ENCODE peak calls at places on chromosomes 1 and 21, in four cellular contexts. T, Z, N and C are unnamed samples.

GRCh38 chr1:99527078-99527477 is 118.8 kb upstream of the PALMD start:
- DNase-seq in T (peak; percentile 23), N (no peak), Z (no peak), C (no peak)

GRCh38 chr1:243438815-243439214 is 183.0 kb downstream of the SDCCAG8 start:
- DNase-seq in N (no peak), Z (no peak), T (no peak), C (no peak)

GRCh38 chr1:232571523-232571922 is 58.4 kb downstream of the SIPA1L2 start:
- DNase-seq in N (no peak), T (no peak), Z (no peak), C (no peak)

GRCh38 chr1:44170281-44170823 is 28.9 kb upstream of the KLF18 start:
- DNase-seq in T (no peak), Z (no peak), N (no peak), C (no peak)

GRCh38 chr1:105427543-105427942 is 1628.9 kb upstream of the PRMT6 start:
- DNase-seq in N (no peak), Z (no peak), T (no peak), C (no peak)

GRCh38 chr1:94039871-94040569 is 80.9 kb downstream of the ABCA4 start:
- DNase-seq in T (no peak), Z (no peak), N (no peak), C (no peak)

GRCh38 chr1:12201343-12202189 is 28.3 kb upstream of the VPS13D start:
- DNase-seq in N (no peak), Z (no peak), T (no peak), C (no peak)

GRCh38 chr1:238606896-238607295 is 716.2 kb upstream of the ZP4 start:
- DNase-seq in Z (peak; percentile 44), N (no peak), T (no peak), C (no peak)

GRCh38 chr1:161706483-161707347 is at the start of gene FCRLA:
- DNase-seq in N (peak; percentile 88), Z (no peak), T (no peak), C (no peak)

GRCh38 chr1:41313661-41314131 is 47.5 kb upstream of the FOXO6 start:
- DNase-seq in N (no peak), T (peak; percentile 64), Z (no peak), C (no peak)

GRCh38 chr21:31786164-31786920 is 54.4 kb upstream of the SCAF4 start:
- DNase-seq in Z (no peak), T (no peak), N (no peak), C (no peak)

GRCh38 chr1:71046891-71047634 is 553 bp downstream of the PTGER3 start:
- DNase-seq in Z (no peak), T (no peak), N (no peak), C (peak; percentile 27)

GRCh38 chr1:21232044-21232443 is 55.3 kb upstream of the EIF4G3 start:
- DNase-seq in N (no peak), Z (peak; percentile 15), T (peak; percentile 67), C (peak; percentile 47)

GRCh38 chr1:190478193-190479007 is 736 bp upstream of the BRINP3 start:
- DNase-seq in Z (no peak), N (no peak), T (no peak), C (no peak)

GRCh38 chr1:66366618-66367017 is 167.3 kb upstream of the SGIP1 start:
- DNase-seq in Z (no peak), T (no peak), N (no peak), C (no peak)

GRCh38 chr1:64664287-64664686 is 80.6 kb upstream of the RAVER2 start:
- DNase-seq in Z (no peak), N (no peak), T (no peak), C (no peak)

GRCh38 chr1:28306550-28306949 is 22.3 kb upstream of the MED18 start:
- DNase-seq in N (no peak), Z (no peak), T (no peak), C (no peak)

GRCh38 chr1:209030454-209031167 is 552.9 kb upstream of the CAMK1G start:
- DNase-seq in Z (no peak), N (no peak), T (no peak), C (no peak)

GRCh38 chr1:219666242-219666641 is 53.3 kb upstream of the ZC3H11B start:
- DNase-seq in N (no peak), T (no peak), Z (no peak), C (no peak)

DNA sequence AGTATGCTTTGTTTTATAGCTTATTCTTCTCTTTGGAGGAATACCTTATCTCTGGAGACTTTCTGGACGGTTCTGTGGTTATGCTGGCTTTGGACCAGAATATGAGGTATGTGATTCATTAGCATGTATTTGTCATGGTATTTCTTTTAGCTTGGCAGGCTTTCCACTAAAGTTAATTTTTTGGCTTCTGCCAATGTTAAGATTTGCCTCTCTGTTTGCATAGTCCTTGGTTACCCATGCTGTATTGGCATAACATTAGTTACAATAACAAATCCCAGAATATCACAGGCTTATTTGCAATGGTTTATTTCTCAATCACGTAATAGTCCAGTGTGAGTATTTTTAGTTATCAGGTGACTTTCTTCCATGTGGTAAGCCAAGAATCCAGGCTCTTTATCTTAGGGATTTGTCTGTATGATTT is 9.7 kb downstream of the ZMPSTE24 start:
- DNase-seq in N (no peak), Z (no peak), T (no peak), C (no peak)
- TF ChIP-seq SPI1 in N (no peak), Z (no peak), T (no peak), C (no peak)

GRCh38 chr1:89725676-89726075 is 92.8 kb downstream of the LRRC8C start:
- DNase-seq in Z (no peak), N (no peak), T (no peak), C (no peak)

GRCh38 chr1:89723144-89723543 is 90.2 kb downstream of the LRRC8C start:
- DNase-seq in Z (no peak), N (no peak), T (no peak), C (no peak)

GRCh38 chr1:89724369-89725015 is 91.6 kb downstream of the LRRC8C start:
- DNase-seq in Z (peak; percentile 43), N (peak; percentile 52), T (peak; percentile 30), C (no peak)

GRCh38 chr1:89723863-89724262 is 90.9 kb downstream of the LRRC8C start:
- DNase-seq in Z (peak; percentile 60), N (no peak), T (no peak), C (no peak)

GRCh38 chr1:89725016-89725380 is 92.1 kb downstream of the LRRC8C start:
- DNase-seq in Z (no peak), N (no peak), T (no peak), C (no peak)
- TF ChIP-seq SPI1 in Z (no peak), N (no peak), T (no peak), C (no peak)

DNA sequence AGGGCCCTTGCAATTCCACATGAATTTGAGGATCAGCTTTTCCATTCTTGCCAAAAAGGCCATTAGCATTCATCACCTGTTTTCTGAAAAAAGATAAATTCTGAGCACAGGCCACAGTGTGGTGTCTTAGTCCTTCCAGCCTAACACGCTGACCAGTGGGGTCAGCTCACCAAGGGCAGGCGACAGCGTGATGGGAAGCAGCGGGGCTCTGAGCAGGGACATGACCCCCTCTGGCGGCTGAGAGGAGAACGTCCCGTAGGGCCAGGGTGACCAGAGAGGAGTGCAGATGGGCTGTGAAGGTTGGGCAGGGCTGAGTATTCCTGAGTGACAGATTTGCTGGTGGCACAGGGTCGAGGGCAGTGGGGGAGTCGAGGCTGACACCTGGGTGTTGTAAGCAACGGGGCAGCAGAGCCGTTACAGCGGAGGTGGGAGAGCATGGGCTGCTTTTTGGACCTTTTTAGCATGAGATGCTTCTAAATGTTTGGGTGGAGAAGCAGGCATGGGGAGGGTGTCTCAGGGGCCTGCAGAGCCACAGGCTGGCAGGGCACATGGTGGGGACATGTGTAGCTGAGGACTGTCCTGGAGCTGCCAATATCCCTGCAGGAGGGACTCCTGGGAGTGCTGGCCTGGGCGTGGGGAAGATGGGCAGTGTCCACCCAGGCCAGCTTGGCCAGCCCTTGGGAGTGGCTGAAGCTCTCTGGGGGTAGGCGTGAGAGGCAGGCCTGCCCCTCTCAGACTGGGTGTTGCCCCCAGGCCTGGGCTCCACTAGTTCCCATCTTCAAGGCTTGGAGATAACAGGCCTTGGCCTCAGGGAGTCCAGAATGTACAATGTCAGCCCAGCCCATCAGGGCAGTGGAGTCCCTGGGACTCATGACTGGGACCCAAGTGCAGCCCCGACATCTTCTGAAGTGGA is 8.6 kb upstream of the CALML6 start:
- DNase-seq in N (no peak), Z (no peak), T (peak; percentile 90), C (peak; percentile 72)
- TF ChIP-seq SPI1 in N (no peak), Z (no peak), T (no peak), C (no peak)

DNA sequence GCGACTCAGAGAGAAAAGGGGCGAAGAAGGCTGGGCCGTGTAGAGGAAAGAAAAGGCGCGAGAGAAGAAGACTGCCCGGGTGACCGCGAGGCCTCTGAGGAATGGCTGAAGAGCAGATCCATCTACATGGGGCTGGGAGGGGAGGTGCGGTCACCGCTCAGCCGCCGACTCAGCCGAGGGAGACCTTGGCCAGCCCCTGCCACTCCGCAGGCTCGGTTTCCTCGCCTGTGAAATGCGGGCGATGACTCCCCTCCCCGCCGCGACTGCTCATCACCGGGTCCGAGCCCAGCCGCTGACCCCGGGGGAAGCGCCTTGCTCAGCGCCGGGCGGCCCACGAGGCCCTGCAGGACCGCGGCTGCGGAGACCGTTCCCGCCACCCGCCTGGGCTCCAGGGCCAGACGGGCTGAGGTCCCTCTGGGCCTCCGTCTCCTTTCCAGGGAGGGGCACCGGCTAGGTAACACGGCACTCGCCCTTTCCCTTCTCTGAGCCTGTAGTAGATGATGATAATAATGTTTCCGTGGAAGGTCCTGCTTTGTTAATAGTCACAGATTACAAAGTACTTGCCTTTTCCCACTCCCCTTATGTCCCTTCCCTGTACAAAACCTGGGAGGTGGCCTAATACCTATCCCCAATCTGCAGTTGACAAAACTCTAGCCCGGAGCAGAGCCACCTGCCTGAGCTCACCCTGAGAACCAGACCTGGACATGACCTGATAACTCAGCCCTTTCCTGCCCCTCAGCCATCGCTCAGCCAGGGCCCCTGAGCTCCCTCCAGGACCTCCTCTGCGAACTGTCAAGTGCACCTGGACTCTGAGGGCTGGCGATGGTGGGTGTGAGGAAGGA is 1.6 kb upstream of the BSND start:
- DNase-seq in Z (no peak), N (no peak), T (peak; percentile 35), C (no peak)
- TF ChIP-seq SPI1 in Z (no peak), N (no peak), T (no peak), C (no peak)

DNA sequence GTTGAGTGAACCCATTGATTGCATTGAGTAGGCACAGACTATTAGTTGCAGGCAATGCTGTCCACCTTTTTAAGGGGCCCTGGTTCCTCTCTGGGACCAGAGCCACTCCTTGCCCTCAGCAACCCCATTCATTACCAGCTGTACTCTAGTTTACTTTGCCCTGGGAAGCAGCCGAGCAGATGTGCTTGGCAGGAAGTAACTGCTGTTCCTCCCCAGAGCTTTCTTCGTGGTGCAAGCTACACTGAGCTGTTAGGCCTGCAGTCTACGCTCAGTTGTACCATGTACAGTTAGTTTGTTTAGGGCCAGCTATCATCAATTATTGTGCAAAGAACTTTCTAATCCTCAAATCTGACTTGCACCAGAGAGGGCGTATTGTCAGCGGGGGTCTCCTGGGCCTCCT is 7.2 kb downstream of the ASCL5 start:
- DNase-seq in N (no peak), Z (peak; percentile 6), T (no peak), C (no peak)
- TF ChIP-seq SPI1 in N (no peak), Z (no peak), T (no peak), C (no peak)